ENCODE peak calls at places on chromosomes 16 and 17, in seven cellular contexts. J is NCI-H2107; X is WTC11; I is AG04449; K is stimulated activated CD4-positive, alpha-beta T cell treated with anti-CD3 and anti-CD28 coated beads, Interleukin-12 subunit alpha, Interleukin-12 subunit beta, amount 100 ng/mL, for 24 hours; W is iris pigment epithelial cell; N is fibroblast of the aortic adventitia. O is an unnamed sample.

GRCh38 chr16:64696872-64697271 is 425.0 kb downstream of the CDH11 start:
- DNase-seq in J (no peak), X (no peak), I (no peak), K (no peak), W (no peak), N (no peak), O (no peak)

GRCh38 chr16:71929048-71929447 is 33.7 kb downstream of the IST1 start:
- DNase-seq in J (no peak), X (no peak), I (peak; percentile 57), K (no peak), W (peak; percentile 89), N (peak; percentile 66), O (no peak)

GRCh38 chr16:68685685-68686478 is 40.8 kb downstream of the CDH3 start:
- DNase-seq in J (no peak), X (no peak), I (no peak), K (no peak), W (no peak), N (no peak), O (no peak)

GRCh38 chr17:80861892-80862291 is 129.7 kb upstream of the CHMP6 start:
- DNase-seq in J (no peak), X (no peak), I (no peak), K (peak; percentile 54), W (peak; percentile 39), N (peak; percentile 30), O (peak; percentile 96)

GRCh38 chr16:71920658-71921057 is 25.3 kb downstream of the IST1 start:
- DNase-seq in J (no peak), X (no peak), I (no peak), K (no peak), W (no peak), N (no peak), O (no peak)

GRCh38 chr17:19270951-19271611 is 33.9 kb downstream of the EPN2 start:
- DNase-seq in J (no peak), X (no peak), I (no peak), K (no peak), W (no peak), N (no peak), O (no peak)

GRCh38 chr16:85126731-85127662 is 14.7 kb upstream of the CIBAR2 start:
- DNase-seq in J (peak; percentile 21), X (peak; percentile 45), I (no peak), K (peak; percentile 50), W (peak; percentile 93), N (peak; percentile 85), O (no peak)

GRCh38 chr17:46889992-46890564 is 32.9 kb upstream of the GOSR2 start:
- DNase-seq in J (no peak), X (no peak), I (no peak), K (no peak), W (no peak), N (no peak), O (no peak)

GRCh38 chr16:89395150-89396142 is 94.9 kb downstream of the ANKRD11 start:
- DNase-seq in J (peak; percentile 27), X (no peak), I (peak; percentile 90), K (no peak), W (peak; percentile 98), N (peak; percentile 99), O (peak; percentile 84)

GRCh38 chr17:83100853-83101391 is 21.5 kb downstream of the METRNL start:
- DNase-seq in J (peak; percentile 22), X (no peak), I (no peak), K (no peak), W (no peak), N (no peak), O (no peak)

GRCh38 chr16:1002399-1003161 is 21.0 kb downstream of the SOX8 start:
- DNase-seq in J (no peak), X (no peak), I (no peak), K (peak; percentile 85), W (peak; percentile 82), N (peak; percentile 69), O (peak; percentile 26)

GRCh38 chr16:88489163-88489721 is 36.2 kb downstream of the ZFPM1 start:
- DNase-seq in J (no peak), X (no peak), I (no peak), K (no peak), W (no peak), N (no peak), O (no peak)

GRCh38 chr16:74896389-74897370 is 88.2 kb downstream of the WDR59 start:
- DNase-seq in J (no peak), X (no peak), I (peak; percentile 7), K (no peak), W (peak; percentile 69), N (peak; percentile 68), O (peak; percentile 41)

GRCh38 chr16:72061564-72061963 is 1.5 kb upstream of the HPR start:
- DNase-seq in J (no peak), X (no peak), I (no peak), K (no peak), W (no peak), N (no peak), O (no peak)

GRCh38 chr17:2189231-2189630 is 114.4 kb downstream of the SMG6 start:
- DNase-seq in J (no peak), X (no peak), I (no peak), K (no peak), W (no peak), N (peak; percentile 43), O (no peak)

GRCh38 chr16:48501516-48502377 is 108.2 kb downstream of the N4BP1 start:
- DNase-seq in J (no peak), X (no peak), I (no peak), K (no peak), W (peak; percentile 36), N (no peak), O (no peak)

GRCh38 chr16:57245472-57246113 is 534 bp downstream of the ARL2BP start:
- DNase-seq in J (no peak), X (peak; percentile 30), I (no peak), K (no peak), W (peak; percentile 22), N (peak; percentile 20), O (no peak)

GRCh38 chr16:86510465-86511261 is at the start of gene FOXF1:
- DNase-seq in J (no peak), X (no peak), I (no peak), K (no peak), W (peak; percentile 91), N (peak; percentile 67), O (no peak)